ENCODE peak calls at places on chromosomes 2 and 18, in eight cellular contexts. B, A, I, J, C, Y, Q and L are unnamed samples. For H3K36me3, the result is how much of the 10 kb centered on the place peaks cover.

GRCh38 chr18:79460445-79461300 is 64.9 kb downstream of the NFATC1 start:
- DNase-seq in A (no peak), B (no peak), Q (no peak), C (no peak), Y (no peak), I (peak), J (peak), L (no peak)

GRCh38 chr2:10471046-10471571 is 23.0 kb upstream of the ODC1 start:
- DNase-seq in Q (no peak), Y (no peak), B (no peak), I (no peak), C (no peak), J (peak), A (no peak), L (no peak)

GRCh38 chr2:46495347-46496030 is 16.1 kb downstream of the TMEM247 start:
- DNase-seq in J (no peak), Y (no peak), B (no peak), C (no peak), A (no peak), I (no peak), Q (peak), L (no peak)

GRCh38 chr2:54574107-54574859 is 118.2 kb downstream of the SPTBN1 start:
- DNase-seq in Q (peak), C (no peak), J (no peak), I (peak), Y (peak), A (no peak), B (peak), L (peak)

GRCh38 chr2:51027442-51027841 is 4.5 kb downstream of the NRXN1 start:
- DNase-seq in Q (no peak), C (no peak), J (peak), A (no peak), I (no peak), B (peak), Y (peak), L (no peak)

GRCh38 chr18:74353169-74353775 is 37.6 kb downstream of the C18orf63 start:
- DNase-seq in A (peak), Y (peak), B (no peak), C (peak), Q (peak), J (no peak), I (peak), L (peak)

GRCh38 chr2:168583064-168583709 is 127.1 kb downstream of the CERS6 start:
- DNase-seq in J (no peak), A (no peak), C (no peak), Q (no peak), B (no peak), I (no peak), Y (no peak), L (no peak)

GRCh38 chr2:235521844-235522243 is 28.0 kb downstream of the AGAP1 start:
- DNase-seq in J (no peak), Y (no peak), B (no peak), I (no peak), A (no peak), C (no peak), Q (peak), L (no peak)

GRCh38 chr2:66846887-66847286 is 412.0 kb downstream of the MEIS1 start:
- DNase-seq in Y (no peak), Q (no peak), I (no peak), J (no peak), B (no peak), A (peak), C (no peak), L (no peak)

GRCh38 chr18:76602169-76602568 is 107.1 kb upstream of the ZNF516 start:
- DNase-seq in Y (no peak), J (no peak), B (no peak), Q (no peak), I (no peak), A (no peak), C (no peak), L (no peak)

GRCh38 chr18:62018034-62018760 is 125.4 kb upstream of the RNF152 start:
- DNase-seq in J (no peak), B (peak), A (peak), Q (no peak), I (no peak), Y (peak), C (no peak), L (no peak)

GRCh38 chr2:45382744-45383143 is 228.3 kb downstream of the SRBD1 start:
- DNase-seq in Y (no peak), B (no peak), J (no peak), I (no peak), C (no peak), A (peak), Q (peak), L (peak)

GRCh38 chr18:10951631-10952544 is 197.5 kb downstream of the PIEZO2 start:
- DNase-seq in A (no peak), Q (no peak), B (no peak), Y (no peak), C (no peak), I (no peak), J (no peak), L (no peak)

GRCh38 chr18:45874501-45875184 is 49.2 kb downstream of the SIGLEC15 start:
- DNase-seq in I (peak), B (no peak), A (no peak), C (no peak), J (no peak), Y (no peak), Q (no peak), L (peak)

GRCh38 chr2:37855283-37856041 is 69.6 kb upstream of the RMDN2 start:
- DNase-seq in Q (no peak), A (no peak), Y (peak), I (no peak), C (no peak), B (peak), J (no peak), L (peak)

GRCh38 chr2:219059375-219059724 is 1.4 kb downstream of the IHH start:
- DNase-seq in C (no peak), B (no peak), I (no peak), A (no peak), Q (no peak), J (no peak), Y (no peak), L (no peak)

GRCh38 chr2:196510246-196510645 is 129.3 kb upstream of the CCDC150 start:
- DNase-seq in J (no peak), C (no peak), B (no peak), A (no peak), I (no peak), Q (peak), Y (no peak), L (no peak)

GRCh38 chr2:226835420-226835795 is 446 bp upstream of the RHBDD1 start:
- DNase-seq in C (no peak), Y (peak), J (peak), A (no peak), I (no peak), B (no peak), Q (no peak), L (no peak)

GRCh38 chr2:134280231-134280630 is 26.4 kb downstream of the MGAT5 start:
- DNase-seq in C (no peak), A (no peak), I (no peak), Q (no peak), Y (no peak), J (no peak), B (no peak), L (no peak)

GRCh38 chr18:24497052-24497754 is 36.8 kb downstream of the HRH4 start:
- DNase-seq in I (no peak), C (no peak), Q (peak), B (no peak), J (no peak), Y (no peak), A (no peak), L (no peak)

GRCh38 chr2:158772306-158773078 is 22.6 kb upstream of the DAPL1 start:
- DNase-seq in J (no peak), C (no peak), Q (no peak), A (no peak), Y (no peak), B (no peak), I (no peak), L (no peak)

GRCh38 chr2:169928463-169928864 is 101.2 kb downstream of the UBR3 start:
- DNase-seq in C (peak), Q (peak), J (peak), Y (no peak), I (no peak), B (no peak), A (no peak), L (no peak)

GRCh38 chr2:11936761-11937160 is 190.3 kb downstream of the LPIN1 start:
- DNase-seq in B (no peak), C (no peak), A (no peak), J (no peak), Y (no peak), I (no peak), Q (no peak), L (no peak)

GRCh38 chr18:49833804-49834203 is 20.5 kb upstream of the ACAA2 start:
- DNase-seq in A (no peak), C (no peak), Q (no peak), Y (no peak), I (no peak), B (no peak), J (no peak), L (no peak)

GRCh38 chr2:75294362-75294761 is 95.0 kb upstream of the TACR1 start:
- DNase-seq in I (no peak), J (no peak), B (no peak), A (no peak), C (no peak), Q (no peak), Y (no peak), L (no peak)

GRCh38 chr2:24717263-24717951 is 75.8 kb downstream of the PTRHD1 start:
- DNase-seq in C (no peak), A (no peak), J (no peak), I (no peak), B (no peak), Y (no peak), Q (no peak), L (no peak)

GRCh38 chr2:107466984-107467383 is 359.7 kb upstream of the RGPD4 start:
- DNase-seq in J (no peak), Y (no peak), A (no peak), I (no peak), Q (no peak), C (no peak), B (no peak), L (no peak)

DNA sequence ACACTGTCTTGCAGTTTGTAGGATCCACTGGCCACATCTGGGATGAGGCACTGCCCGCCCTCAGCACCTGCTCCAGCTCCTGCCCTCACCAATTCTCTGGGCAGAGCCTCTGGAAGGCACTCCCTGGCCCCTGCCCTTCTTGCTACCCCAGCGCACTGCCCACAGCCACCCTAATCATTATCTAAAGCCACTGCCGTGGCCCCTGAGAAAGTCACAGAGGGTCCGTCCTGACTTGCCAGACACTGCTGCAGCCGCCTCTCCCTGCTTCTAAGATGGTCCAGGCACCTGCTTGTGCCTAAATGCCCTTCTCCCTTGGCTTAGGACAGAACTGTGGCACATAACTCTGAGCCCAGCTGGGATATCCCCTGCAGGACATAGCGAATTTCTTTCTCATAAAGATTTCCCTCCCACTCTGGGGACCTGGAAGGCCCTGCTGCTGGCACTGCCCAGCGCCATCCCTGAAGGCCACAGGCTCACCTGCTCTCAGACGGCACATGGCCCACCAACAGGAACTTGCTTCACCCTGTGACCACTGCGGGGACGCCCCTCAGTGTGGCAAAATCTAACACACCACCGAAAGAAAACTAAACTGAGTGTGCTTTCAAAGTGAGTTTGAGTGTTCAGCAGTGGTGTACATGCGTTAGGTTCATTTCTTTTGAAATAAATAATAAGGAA is 244.9 kb downstream of the HDAC4 start:
- DNase-seq in Q (no peak), Y (peak), B (peak), I (no peak), C (no peak), J (no peak), A (no peak), L (no peak)
- H3K36me3 ChIP-seq in Q (under half), Y (under half), B (under half), I (under half), C (under half), J (under half), A (under half), L (under half)

GRCh38 chr2:41872646-41873045 is 175.2 kb upstream of the PKDCC start:
- DNase-seq in A (no peak), Q (no peak), C (no peak), Y (no peak), J (no peak), B (no peak), I (no peak), L (no peak)
- H3K36me3 ChIP-seq in A (under half), Q (under half), C (under half), Y (under half), J (under half), B (under half), I (under half), L (under half)

GRCh38 chr18:58105206-58105907 is 61.3 kb downstream of the NEDD4L start:
- DNase-seq in Y (no peak), J (no peak), I (no peak), B (no peak), Q (no peak), C (no peak), A (no peak), L (peak)

GRCh38 chr18:58105908-58106673 is 62.1 kb downstream of the NEDD4L start:
- DNase-seq in A (peak), Q (no peak), J (no peak), I (no peak), Y (no peak), C (no peak), B (no peak), L (no peak)

GRCh38 chr18:58103339-58103930 is 59.4 kb downstream of the NEDD4L start:
- DNase-seq in C (no peak), Y (no peak), I (no peak), Q (no peak), J (no peak), B (no peak), A (peak), L (no peak)

GRCh38 chr18:58102875-58103274 is 58.8 kb downstream of the NEDD4L start:
- DNase-seq in Y (no peak), J (no peak), I (no peak), A (no peak), Q (no peak), C (no peak), B (no peak), L (no peak)

GRCh38 chr18:58104071-58104470 is 60.0 kb downstream of the NEDD4L start:
- DNase-seq in J (no peak), Q (no peak), Y (no peak), C (no peak), A (no peak), B (no peak), I (no peak), L (no peak)
- H3K36me3 ChIP-seq in J (under half), Q (under half), Y (under half), C (under half), A (under half), B (under half), I (under half), L (under half)

GRCh38 chr2:120148669-120149068 is 74.5 kb downstream of the TMEM185B start:
- DNase-seq in A (no peak), J (no peak), B (no peak), C (no peak), Y (no peak), I (no peak), Q (no peak), L (no peak)
- H3K36me3 ChIP-seq in A (under half), J (under half), B (under half), C (under half), Y (under half), I (under half), Q (under half), L (under half)